ENCODE peak calls at places on chromosome 9, in eight cellular contexts. One of them, this sample, is unnamed.

GRCh38 chr9:95182854-95183563 is 134.5 kb downstream of the FANCC start:
- DNase-seq in upper lobe of left lung: no peak
- DNase-seq in HCT116: no peak
- DNase-seq in endothelial cell of umbilical vein: no peak
- DNase-seq in stomach: no peak
- DNase-seq in GM23338: peak; percentile 81
- DNase-seq in Panc1: no peak
- DNase-seq in HepG2: peak; percentile 22
- DNase-seq in this sample: no peak

GRCh38 chr9:83012160-83012559 is 50.8 kb downstream of the RASEF start:
- DNase-seq in upper lobe of left lung: no peak
- DNase-seq in HCT116: no peak
- DNase-seq in endothelial cell of umbilical vein: no peak
- DNase-seq in stomach: no peak
- DNase-seq in GM23338: no peak
- DNase-seq in Panc1: no peak
- DNase-seq in HepG2: no peak
- DNase-seq in this sample: no peak

GRCh38 chr9:33025572-33026347 is 687 bp downstream of the DNAJA1 start:
- DNase-seq in upper lobe of left lung: peak; percentile 81
- DNase-seq in HCT116: no peak
- DNase-seq in endothelial cell of umbilical vein: peak; percentile 84
- DNase-seq in stomach: peak; percentile 65
- DNase-seq in GM23338: peak; percentile 86
- DNase-seq in Panc1: no peak
- DNase-seq in HepG2: peak; percentile 73
- DNase-seq in this sample: no peak

GRCh38 chr9:34454571-34455065 is 3.8 kb downstream of the FAM219A start:
- DNase-seq in upper lobe of left lung: no peak
- DNase-seq in HCT116: peak; percentile 39
- DNase-seq in endothelial cell of umbilical vein: no peak
- DNase-seq in stomach: no peak
- DNase-seq in GM23338: peak; percentile 67
- DNase-seq in Panc1: no peak
- DNase-seq in HepG2: no peak
- DNase-seq in this sample: no peak

GRCh38 chr9:13022756-13023155 is 247.9 kb downstream of the LURAP1L start:
- DNase-seq in upper lobe of left lung: no peak
- DNase-seq in HCT116: no peak
- DNase-seq in endothelial cell of umbilical vein: no peak
- DNase-seq in stomach: no peak
- DNase-seq in GM23338: no peak
- DNase-seq in Panc1: no peak
- DNase-seq in HepG2: no peak
- DNase-seq in this sample: no peak

GRCh38 chr9:35993976-35994720 is 36.2 kb upstream of the OR2S2 start:
- DNase-seq in upper lobe of left lung: no peak
- DNase-seq in HCT116: no peak
- DNase-seq in endothelial cell of umbilical vein: no peak
- DNase-seq in stomach: no peak
- DNase-seq in GM23338: no peak
- DNase-seq in Panc1: no peak
- DNase-seq in HepG2: no peak
- DNase-seq in this sample: no peak

GRCh38 chr9:99513441-99514112 is 291.5 kb downstream of the SEC61B start:
- DNase-seq in upper lobe of left lung: peak; percentile 23
- DNase-seq in HCT116: no peak
- DNase-seq in endothelial cell of umbilical vein: no peak
- DNase-seq in stomach: no peak
- DNase-seq in GM23338: no peak
- DNase-seq in Panc1: no peak
- DNase-seq in HepG2: no peak
- DNase-seq in this sample: no peak

GRCh38 chr9:36874921-36875320 is 159.1 kb downstream of the PAX5 start:
- DNase-seq in upper lobe of left lung: no peak
- DNase-seq in HCT116: no peak
- DNase-seq in endothelial cell of umbilical vein: no peak
- DNase-seq in stomach: no peak
- DNase-seq in GM23338: no peak
- DNase-seq in Panc1: no peak
- DNase-seq in HepG2: no peak
- DNase-seq in this sample: no peak

GRCh38 chr9:96420468-96421219 is 2.5 kb upstream of the ZNF367 start:
- DNase-seq in upper lobe of left lung: no peak
- DNase-seq in HCT116: peak; percentile 84
- DNase-seq in endothelial cell of umbilical vein: peak; percentile 93
- DNase-seq in stomach: no peak
- DNase-seq in GM23338: peak; percentile 89
- DNase-seq in Panc1: peak; percentile 95
- DNase-seq in HepG2: peak; percentile 97
- DNase-seq in this sample: no peak

GRCh38 chr9:125460346-125460745 is 198.7 kb downstream of the GAPVD1 start:
- DNase-seq in upper lobe of left lung: no peak
- DNase-seq in HCT116: no peak
- DNase-seq in endothelial cell of umbilical vein: no peak
- DNase-seq in stomach: no peak
- DNase-seq in GM23338: no peak
- DNase-seq in Panc1: no peak
- DNase-seq in HepG2: no peak
- DNase-seq in this sample: no peak

GRCh38 chr9:134621558-134622110 is 20.0 kb upstream of the COL5A1 start:
- DNase-seq in upper lobe of left lung: peak; percentile 12
- DNase-seq in HCT116: no peak
- DNase-seq in endothelial cell of umbilical vein: no peak
- DNase-seq in stomach: no peak
- DNase-seq in GM23338: no peak
- DNase-seq in Panc1: no peak
- DNase-seq in HepG2: no peak
- DNase-seq in this sample: no peak

GRCh38 chr9:5278486-5278885 is 26.0 kb downstream of the RLN2 start:
- DNase-seq in upper lobe of left lung: no peak
- DNase-seq in HCT116: no peak
- DNase-seq in endothelial cell of umbilical vein: no peak
- DNase-seq in stomach: no peak
- DNase-seq in GM23338: no peak
- DNase-seq in Panc1: no peak
- DNase-seq in HepG2: no peak
- DNase-seq in this sample: no peak

GRCh38 chr9:108552459-108553040 is 303.2 kb downstream of the ACTL7B start:
- DNase-seq in upper lobe of left lung: peak; percentile 75
- DNase-seq in HCT116: peak; percentile 68
- DNase-seq in endothelial cell of umbilical vein: no peak
- DNase-seq in stomach: peak; percentile 70
- DNase-seq in GM23338: no peak
- DNase-seq in Panc1: no peak
- DNase-seq in HepG2: no peak
- DNase-seq in this sample: no peak

GRCh38 chr9:130729145-130729544 is 35.6 kb downstream of the EXOSC2 start:
- DNase-seq in upper lobe of left lung: no peak
- DNase-seq in HCT116: no peak
- DNase-seq in endothelial cell of umbilical vein: no peak
- DNase-seq in stomach: no peak
- DNase-seq in GM23338: no peak
- DNase-seq in Panc1: no peak
- DNase-seq in HepG2: no peak
- DNase-seq in this sample: no peak
- H3K27ac ChIP-seq in upper lobe of left lung: no peak overlapping the region
- H3K27ac ChIP-seq in HCT116: peak overlapping the region; percentile 74
- H3K27ac ChIP-seq in endothelial cell of umbilical vein: peak overlapping the region; percentile 75
- H3K27ac ChIP-seq in stomach: no peak overlapping the region
- H3K27ac ChIP-seq in GM23338: no peak overlapping the region
- H3K27ac ChIP-seq in Panc1: no peak overlapping the region
- H3K27ac ChIP-seq in HepG2: no peak overlapping the region
- H3K27ac ChIP-seq in this sample: no peak overlapping the region

DNA sequence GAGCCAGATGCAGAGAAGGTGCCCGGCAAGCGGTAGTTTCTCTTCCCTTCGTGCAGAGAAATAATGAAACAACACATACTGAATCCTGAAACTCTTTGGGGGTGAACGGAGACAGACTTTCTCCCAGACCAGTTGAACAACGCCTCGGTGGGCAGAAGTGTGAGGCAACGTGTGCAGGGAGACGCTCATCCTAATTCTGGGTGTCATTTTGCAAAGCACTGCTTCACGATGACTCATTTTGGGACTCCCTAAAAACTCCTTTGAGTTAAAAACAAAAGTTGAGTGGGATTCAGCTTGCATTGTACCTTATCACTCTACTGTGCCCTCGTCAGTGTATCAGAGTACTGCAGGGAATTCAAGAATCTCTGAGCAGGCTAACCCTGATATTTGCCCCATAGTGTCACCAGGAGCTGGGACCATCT is 3.5 kb upstream of the NEK6 start:
- DNase-seq in upper lobe of left lung: no peak
- DNase-seq in HCT116: no peak
- DNase-seq in endothelial cell of umbilical vein: no peak
- DNase-seq in stomach: no peak
- DNase-seq in GM23338: no peak
- DNase-seq in Panc1: no peak
- DNase-seq in HepG2: no peak
- DNase-seq in this sample: no peak
- TF ChIP-seq POLR2AphosphoS5 in upper lobe of left lung: no peak
- TF ChIP-seq POLR2AphosphoS5 in HCT116: no peak
- TF ChIP-seq POLR2AphosphoS5 in endothelial cell of umbilical vein: no peak
- TF ChIP-seq POLR2AphosphoS5 in stomach: no peak
- TF ChIP-seq POLR2AphosphoS5 in GM23338: no peak
- TF ChIP-seq POLR2AphosphoS5 in Panc1: no peak
- TF ChIP-seq POLR2AphosphoS5 in HepG2: no peak
- TF ChIP-seq POLR2AphosphoS5 in this sample: no peak

GRCh38 chr9:128556915-128557634 is 4.7 kb downstream of the SPTAN1 start:
- DNase-seq in upper lobe of left lung: no peak
- DNase-seq in HCT116: no peak
- DNase-seq in endothelial cell of umbilical vein: peak; percentile 38
- DNase-seq in stomach: no peak
- DNase-seq in GM23338: no peak
- DNase-seq in Panc1: no peak
- DNase-seq in HepG2: peak; percentile 78
- DNase-seq in this sample: no peak
- H3K27ac ChIP-seq in upper lobe of left lung: peak overlapping the region; percentile 51
- H3K27ac ChIP-seq in HCT116: no peak overlapping the region
- H3K27ac ChIP-seq in endothelial cell of umbilical vein: no peak overlapping the region
- H3K27ac ChIP-seq in stomach: no peak overlapping the region
- H3K27ac ChIP-seq in GM23338: no peak overlapping the region
- H3K27ac ChIP-seq in Panc1: peak overlapping the region; percentile 65
- H3K27ac ChIP-seq in HepG2: peak overlapping the region; percentile 14
- H3K27ac ChIP-seq in this sample: peak overlapping the region; percentile 89

GRCh38 chr9:136514022-136514714 is 31.3 kb upstream of the SEC16A start:
- DNase-seq in upper lobe of left lung: no peak
- DNase-seq in HCT116: no peak
- DNase-seq in endothelial cell of umbilical vein: no peak
- DNase-seq in stomach: no peak
- DNase-seq in GM23338: no peak
- DNase-seq in Panc1: no peak
- DNase-seq in HepG2: no peak
- DNase-seq in this sample: no peak
- TF ChIP-seq POLR2AphosphoS5 in upper lobe of left lung: no peak
- TF ChIP-seq POLR2AphosphoS5 in HCT116: no peak
- TF ChIP-seq POLR2AphosphoS5 in endothelial cell of umbilical vein: no peak
- TF ChIP-seq POLR2AphosphoS5 in stomach: no peak
- TF ChIP-seq POLR2AphosphoS5 in GM23338: no peak
- TF ChIP-seq POLR2AphosphoS5 in Panc1: no peak
- TF ChIP-seq POLR2AphosphoS5 in HepG2: no peak
- TF ChIP-seq POLR2AphosphoS5 in this sample: no peak

GRCh38 chr9:114348906-114349482 is 19.3 kb downstream of the ORM2 start:
- DNase-seq in upper lobe of left lung: peak; percentile 96
- DNase-seq in HCT116: peak; percentile 36
- DNase-seq in endothelial cell of umbilical vein: peak; percentile 52
- DNase-seq in stomach: no peak
- DNase-seq in GM23338: peak; percentile 85
- DNase-seq in Panc1: peak; percentile 18
- DNase-seq in HepG2: peak; percentile 45
- DNase-seq in this sample: peak; percentile 42

GRCh38 chr9:114346146-114346545 is 16.5 kb downstream of the ORM2 start:
- DNase-seq in upper lobe of left lung: no peak
- DNase-seq in HCT116: no peak
- DNase-seq in endothelial cell of umbilical vein: no peak
- DNase-seq in stomach: no peak
- DNase-seq in GM23338: no peak
- DNase-seq in Panc1: no peak
- DNase-seq in HepG2: no peak
- DNase-seq in this sample: no peak

GRCh38 chr9:114347675-114348074 is 18.0 kb downstream of the ORM2 start:
- DNase-seq in upper lobe of left lung: no peak
- DNase-seq in HCT116: no peak
- DNase-seq in endothelial cell of umbilical vein: no peak
- DNase-seq in stomach: no peak
- DNase-seq in GM23338: no peak
- DNase-seq in Panc1: no peak
- DNase-seq in HepG2: no peak
- DNase-seq in this sample: no peak

GRCh38 chr9:114349713-114350480 is 20.2 kb downstream of the ORM2 start:
- DNase-seq in upper lobe of left lung: no peak
- DNase-seq in HCT116: no peak
- DNase-seq in endothelial cell of umbilical vein: no peak
- DNase-seq in stomach: no peak
- DNase-seq in GM23338: no peak
- DNase-seq in Panc1: no peak
- DNase-seq in HepG2: no peak
- DNase-seq in this sample: no peak

GRCh38 chr9:114348261-114348905 is 18.7 kb downstream of the ORM2 start:
- DNase-seq in upper lobe of left lung: no peak
- DNase-seq in HCT116: no peak
- DNase-seq in endothelial cell of umbilical vein: no peak
- DNase-seq in stomach: no peak
- DNase-seq in GM23338: no peak
- DNase-seq in Panc1: no peak
- DNase-seq in HepG2: no peak
- DNase-seq in this sample: no peak
- H3K27ac ChIP-seq in upper lobe of left lung: peak overlapping the region; percentile 71
- H3K27ac ChIP-seq in HCT116: no peak overlapping the region
- H3K27ac ChIP-seq in endothelial cell of umbilical vein: no peak overlapping the region
- H3K27ac ChIP-seq in stomach: no peak overlapping the region
- H3K27ac ChIP-seq in GM23338: no peak overlapping the region
- H3K27ac ChIP-seq in Panc1: no peak overlapping the region
- H3K27ac ChIP-seq in HepG2: no peak overlapping the region
- H3K27ac ChIP-seq in this sample: peak overlapping the region; percentile 85

GRCh38 chr9:68705636-68706578 is 867 bp downstream of the PIP5K1B start:
- DNase-seq in upper lobe of left lung: no peak
- DNase-seq in HCT116: no peak
- DNase-seq in endothelial cell of umbilical vein: peak; percentile 10
- DNase-seq in stomach: no peak
- DNase-seq in GM23338: peak; percentile 38
- DNase-seq in Panc1: no peak
- DNase-seq in HepG2: peak; percentile 46
- DNase-seq in this sample: no peak

GRCh38 chr9:68704498-68704803 is 589 bp upstream of the PIP5K1B start:
- DNase-seq in upper lobe of left lung: no peak
- DNase-seq in HCT116: no peak
- DNase-seq in endothelial cell of umbilical vein: no peak
- DNase-seq in stomach: no peak
- DNase-seq in GM23338: peak; percentile 80
- DNase-seq in Panc1: no peak
- DNase-seq in HepG2: no peak
- DNase-seq in this sample: no peak

GRCh38 chr9:68703672-68704071 is 1.4 kb upstream of the PIP5K1B start:
- DNase-seq in upper lobe of left lung: no peak
- DNase-seq in HCT116: no peak
- DNase-seq in endothelial cell of umbilical vein: no peak
- DNase-seq in stomach: no peak
- DNase-seq in GM23338: no peak
- DNase-seq in Panc1: no peak
- DNase-seq in HepG2: no peak
- DNase-seq in this sample: no peak

GRCh38 chr9:68706579-68707201 is 1.6 kb downstream of the PIP5K1B start:
- DNase-seq in upper lobe of left lung: no peak
- DNase-seq in HCT116: no peak
- DNase-seq in endothelial cell of umbilical vein: no peak
- DNase-seq in stomach: no peak
- DNase-seq in GM23338: peak; percentile 40
- DNase-seq in Panc1: no peak
- DNase-seq in HepG2: no peak
- DNase-seq in this sample: no peak

GRCh38 chr9:68704804-68705635 is at the start of gene PIP5K1B:
- DNase-seq in upper lobe of left lung: peak; percentile 87
- DNase-seq in HCT116: no peak
- DNase-seq in endothelial cell of umbilical vein: peak; percentile 32
- DNase-seq in stomach: peak; percentile 88
- DNase-seq in GM23338: peak; percentile 82
- DNase-seq in Panc1: no peak
- DNase-seq in HepG2: peak; percentile 70
- DNase-seq in this sample: no peak
- TF ChIP-seq POLR2AphosphoS5 in upper lobe of left lung: no peak
- TF ChIP-seq POLR2AphosphoS5 in HCT116: no peak
- TF ChIP-seq POLR2AphosphoS5 in endothelial cell of umbilical vein: no peak
- TF ChIP-seq POLR2AphosphoS5 in stomach: peak; percentile 88
- TF ChIP-seq POLR2AphosphoS5 in GM23338: peak; percentile 34
- TF ChIP-seq POLR2AphosphoS5 in Panc1: no peak
- TF ChIP-seq POLR2AphosphoS5 in HepG2: peak; percentile 45
- TF ChIP-seq POLR2AphosphoS5 in this sample: no peak

This sample was measured in SK-N-MC.